ENCODE peak calls at places on chromosomes 7 and 10, in four cellular contexts. I is MM.1S, D is GM12865, K is astrocyte of the spinal cord. L is an unnamed sample.

GRCh38 chr7:96253441-96253840 is 68.5 kb downstream of the SLC25A13 start:
- DNase-seq in I (no peak), K (no peak), D (no peak), L (no peak)

GRCh38 chr10:92699518-92700272 is 9.9 kb downstream of the HHEX start:
- DNase-seq in K (peak; percentile 50), D (peak; percentile 28), I (no peak), L (no peak)

GRCh38 chr7:83696101-83696500 is 47.2 kb upstream of the SEMA3E start:
- DNase-seq in K (no peak), D (no peak), I (no peak), L (no peak)

GRCh38 chr10:47299989-47300931 is at the start of gene GDF10:
- DNase-seq in I (no peak), D (no peak), K (no peak), L (no peak)

GRCh38 chr10:73244866-73245477 is 2.1 kb downstream of the DNAJC9 start:
- DNase-seq in D (peak; percentile 21), K (no peak), I (peak; percentile 21), L (no peak)

GRCh38 chr7:39589323-39590111 is 23.3 kb downstream of the YAE1 start:
- DNase-seq in D (peak; percentile 78), K (peak; percentile 89), I (peak; percentile 87), L (peak; percentile 52)

GRCh38 chr10:11724938-11725776 is 17.0 kb upstream of the ECHDC3 start:
- DNase-seq in I (peak; percentile 56), D (peak; percentile 88), K (peak; percentile 63), L (peak; percentile 83)

GRCh38 chr10:34698248-34698831 is 116.8 kb downstream of the PARD3 start:
- DNase-seq in I (no peak), D (no peak), K (no peak), L (no peak)

GRCh38 chr7:90007831-90008230 is 146.4 kb upstream of the STEAP1 start:
- DNase-seq in K (no peak), I (no peak), D (no peak), L (no peak)

GRCh38 chr7:155371884-155372781 is 74.5 kb downstream of the INSIG1 start:
- DNase-seq in I (peak; percentile 36), K (no peak), D (peak; percentile 32), L (peak; percentile 69)
- TF ChIP-seq CTCF in I (peak; percentile 68), K (peak; percentile 2), D (peak; percentile 39), L (peak; percentile 67)

GRCh38 chr7:143255564-143255963 is 7.7 kb upstream of the GSTK1 start:
- DNase-seq in D (no peak), K (no peak), I (no peak), L (no peak)

GRCh38 chr7:143258830-143259229 is 4.4 kb upstream of the GSTK1 start:
- DNase-seq in I (peak; percentile 91), K (no peak), D (peak; percentile 69), L (no peak)

GRCh38 chr7:143256932-143257331 is 6.3 kb upstream of the GSTK1 start:
- DNase-seq in K (no peak), I (no peak), D (peak; percentile 63), L (peak; percentile 28)

GRCh38 chr7:143257501-143257900 is 5.7 kb upstream of the GSTK1 start:
- DNase-seq in I (no peak), D (no peak), K (no peak), L (no peak)

GRCh38 chr7:143256325-143256724 is 6.9 kb upstream of the GSTK1 start:
- DNase-seq in K (no peak), I (no peak), D (no peak), L (no peak)
- TF ChIP-seq CTCF in K (no peak), I (no peak), D (no peak), L (no peak)

GRCh38 chr7:43954524-43955228 is 28.4 kb downstream of the UBE2D4 start:
- DNase-seq in I (peak; percentile 71), D (peak; percentile 60), K (peak; percentile 55), L (peak; percentile 55)
- TF ChIP-seq CTCF in I (peak; percentile 72), D (peak; percentile 47), K (peak; percentile 62), L (peak; percentile 52)

GRCh38 chr10:15898046-15898445 is 37.7 kb upstream of the MINDY3 start:
- DNase-seq in K (peak; percentile 5), D (peak; percentile 3), I (peak; percentile 42), L (no peak)
- TF ChIP-seq CTCF in K (peak; percentile 27), D (peak; percentile 27), I (peak; percentile 49), L (no peak)

DNA sequence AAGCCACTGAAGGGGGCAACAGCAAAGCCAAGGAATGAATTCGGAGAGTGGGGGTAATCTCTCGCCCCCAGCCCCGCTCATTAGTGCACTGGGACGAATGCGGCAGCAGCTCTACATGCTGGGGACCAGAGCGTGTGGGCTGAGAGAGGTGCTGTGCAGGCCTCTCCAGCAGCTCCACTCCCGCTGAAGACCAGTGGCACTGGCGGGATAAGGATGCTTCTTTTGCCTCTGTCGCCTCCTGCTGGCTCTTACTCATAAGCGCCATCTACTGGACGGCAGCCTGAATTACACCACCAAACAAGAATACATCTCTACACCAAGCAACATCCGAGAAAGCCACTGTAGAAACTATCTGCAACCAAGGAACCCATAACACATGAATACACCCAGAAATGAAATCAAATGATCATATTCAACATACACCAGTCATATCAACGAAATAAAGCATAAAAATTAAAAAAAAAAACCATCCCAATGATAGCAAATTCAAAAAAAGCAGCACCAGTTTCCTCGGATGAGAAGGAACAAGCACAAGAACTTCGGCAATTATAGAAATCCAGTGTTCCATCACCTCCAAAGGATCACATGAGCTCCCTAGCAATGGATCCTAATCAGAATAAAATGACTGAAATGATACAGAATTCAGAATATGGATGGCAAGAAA is 79.0 kb upstream of the TMEM168 start:
- DNase-seq in D (peak; percentile 80), K (peak; percentile 34), I (peak; percentile 80), L (peak; percentile 41)
- TF ChIP-seq CTCF in D (peak; percentile 94), K (peak; percentile 82), I (peak; percentile 100), L (peak; percentile 80)

DNA sequence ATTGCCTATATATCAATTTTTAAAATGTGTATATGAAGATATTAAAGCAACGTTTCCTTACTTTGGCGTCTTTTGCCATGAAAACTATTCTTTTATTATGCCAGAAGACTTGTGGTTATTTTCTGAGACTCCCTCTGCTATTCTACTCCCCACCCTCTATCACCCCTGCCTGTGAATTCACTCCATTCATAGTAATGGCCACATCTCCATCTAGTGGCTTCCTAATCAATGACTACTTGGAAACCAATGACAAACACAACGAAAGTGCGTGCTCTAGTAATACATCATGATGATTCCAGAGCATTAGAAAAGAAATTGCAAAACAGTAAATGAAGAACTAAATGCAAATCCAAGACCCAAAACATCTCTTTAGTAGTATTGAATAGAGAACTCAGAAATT is 186.7 kb upstream of the HGF start:
- DNase-seq in D (peak; percentile 70), K (peak; percentile 52), I (peak; percentile 69), L (peak; percentile 7)
- TF ChIP-seq CTCF in D (peak; percentile 47), K (peak; percentile 61), I (peak; percentile 67), L (peak; percentile 43)

GRCh38 chr7:102974366-102975236 is 61.8 kb downstream of the LRRC17 start:
- DNase-seq in K (no peak), I (no peak), D (peak; percentile 5), L (no peak)
- TF ChIP-seq CTCF in K (no peak), I (no peak), D (peak; percentile 13), L (peak; percentile 12)